ENCODE peak calls at places on chromosomes 16 and 17, in six cellular contexts. M, K, H, N, L and B are unnamed samples.

GRCh38 chr17:68289936-68290267 is 1.0 kb downstream of the SLC16A6 start:
- DNase-seq in M (no peak), K (no peak), H (no peak), N (no peak), L (peak; percentile 7), B (no peak)

GRCh38 chr16:2469399-2470233 is 1.5 kb upstream of the NTN3 start:
- DNase-seq in M (no peak), K (no peak), H (no peak), N (no peak), L (no peak), B (no peak)

GRCh38 chr16:106623-107324 is 28.7 kb downstream of the MPG start:
- DNase-seq in M (peak; percentile 57), K (no peak), H (no peak), N (peak; percentile 13), L (peak; percentile 23), B (peak; percentile 22)

GRCh38 chr16:11079657-11080187 is 135.4 kb downstream of the CLEC16A start:
- DNase-seq in M (peak; percentile 57), K (peak; percentile 72), H (no peak), N (no peak), L (no peak), B (no peak)

GRCh38 chr16:30185683-30186421 is 2.5 kb downstream of the CORO1A start:
- DNase-seq in M (no peak), K (no peak), H (peak; percentile 43), N (peak; percentile 67), L (peak; percentile 67), B (peak; percentile 55)

GRCh38 chr17:48247603-48248002 is 140.0 kb downstream of the SNX11 start:
- DNase-seq in M (no peak), K (no peak), H (no peak), N (no peak), L (no peak), B (no peak)

GRCh38 chr17:81516439-81516838 is 3.8 kb upstream of the ACTG1 start:
- DNase-seq in M (no peak), K (no peak), H (no peak), N (no peak), L (no peak), B (no peak)

GRCh38 chr16:55000595-55000994 is 69.9 kb downstream of the IRX5 start:
- DNase-seq in M (no peak), K (no peak), H (no peak), N (no peak), L (no peak), B (no peak)

GRCh38 chr17:47685556-47686275 is 8.2 kb upstream of the TBKBP1 start:
- DNase-seq in M (no peak), K (no peak), H (no peak), N (no peak), L (no peak), B (no peak)

GRCh38 chr17:48052956-48053757 is 5.0 kb downstream of the NFE2L1 start:
- DNase-seq in M (no peak), K (peak; percentile 58), H (no peak), N (no peak), L (no peak), B (no peak)

GRCh38 chr17:80387071-80387470 is 27.9 kb upstream of the ENDOV start:
- DNase-seq in M (no peak), K (no peak), H (no peak), N (no peak), L (no peak), B (no peak)

GRCh38 chr17:80163315-80163714 is 6.5 kb upstream of the CARD14 start:
- DNase-seq in M (no peak), K (no peak), H (no peak), N (no peak), L (no peak), B (no peak)

GRCh38 chr17:47810200-47810821 is 11.3 kb downstream of the OSBPL7 start:
- DNase-seq in M (peak; percentile 49), K (no peak), H (no peak), N (no peak), L (no peak), B (no peak)

GRCh38 chr17:77363821-77364361 is 223.1 kb downstream of the SEC14L1 start:
- DNase-seq in M (no peak), K (no peak), H (no peak), N (no peak), L (no peak), B (no peak)